ENCODE peak calls at places on chromosomes 6 and 20, in five cellular contexts. N, Z, I, G and P are unnamed samples.

GRCh38 chr20:47790032-47790965 is 5.0 kb upstream of the SULF2 start:
- DNase-seq in I (no peak), G (peak; percentile 70), N (no peak), Z (no peak), P (no peak)

GRCh38 chr6:20583447-20583806 is 49.2 kb downstream of the CDKAL1 start:
- DNase-seq in G (no peak), N (no peak), Z (no peak), I (no peak), P (no peak)

GRCh38 chr6:156395276-156395675 is 381.9 kb upstream of the ARID1B start:
- DNase-seq in N (no peak), Z (no peak), I (no peak), G (no peak), P (no peak)

GRCh38 chr6:4522453-4522852 is 253.8 kb upstream of the CDYL start:
- DNase-seq in I (no peak), Z (no peak), G (no peak), N (no peak), P (no peak)

GRCh38 chr6:106677282-106677681 is 47.9 kb downstream of the QRSL1 start:
- DNase-seq in Z (no peak), N (no peak), G (no peak), I (no peak), P (no peak)

GRCh38 chr6:99467509-99468106 is 42.5 kb upstream of the PNISR start:
- DNase-seq in Z (no peak), I (no peak), G (no peak), N (no peak), P (no peak)

GRCh38 chr6:11767458-11767857 is 11.1 kb downstream of the ADTRP start:
- DNase-seq in G (no peak), N (no peak), I (no peak), Z (no peak), P (no peak)

GRCh38 chr20:11891827-11892521 is 25.7 kb upstream of the BTBD3 start:
- DNase-seq in I (no peak), Z (no peak), N (peak; percentile 78), G (no peak), P (no peak)

GRCh38 chr6:151681426-151682059 is 125.9 kb upstream of the ESR1 start:
- DNase-seq in I (no peak), N (peak; percentile 41), G (no peak), Z (no peak), P (no peak)

GRCh38 chr6:142925575-142926110 is 19.3 kb downstream of the HIVEP2 start:
- DNase-seq in Z (no peak), G (no peak), N (no peak), I (no peak), P (no peak)

GRCh38 chr6:96302991-96303390 is 218.6 kb upstream of the UFL1 start:
- DNase-seq in G (no peak), Z (no peak), I (no peak), N (no peak), P (no peak)

GRCh38 chr20:61896058-61896961 is 169.4 kb downstream of the TAF4 start:
- DNase-seq in Z (no peak), I (no peak), G (peak; percentile 3), N (peak; percentile 40), P (no peak)

GRCh38 chr20:54167909-54168872 is 5.6 kb downstream of the CYP24A1 start:
- DNase-seq in N (no peak), Z (no peak), I (no peak), G (no peak), P (no peak)

GRCh38 chr20:4375881-4376280 is 345.8 kb upstream of the PRND start:
- DNase-seq in I (no peak), Z (peak; percentile 68), N (no peak), G (no peak), P (no peak)

GRCh38 chr6:31620586-31621319 is at the start of gene PRRC2A:
- DNase-seq in I (no peak), N (no peak), G (peak; percentile 97), Z (peak; percentile 13), P (peak; percentile 73)

GRCh38 chr20:62558779-62559178 is 83.0 kb upstream of the GATA5 start:
- DNase-seq in N (no peak), Z (no peak), G (no peak), I (no peak), P (no peak)

GRCh38 chr6:35021014-35021413 is 120.1 kb downstream of the TCP11 start:
- DNase-seq in Z (no peak), N (no peak), G (no peak), I (peak; percentile 76), P (no peak)

GRCh38 chr6:77740380-77740779 is 87.5 kb downstream of the MEI4 start:
- DNase-seq in I (no peak), Z (no peak), N (no peak), G (no peak), P (no peak)

GRCh38 chr6:153074761-153075160 is 56.3 kb downstream of the RGS17 start:
- DNase-seq in N (no peak), G (peak; percentile 11), I (no peak), Z (no peak), P (no peak)

GRCh38 chr6:76351275-76351674 is 278.8 kb upstream of the IMPG1 start:
- DNase-seq in N (no peak), G (no peak), Z (no peak), I (no peak), P (no peak)

GRCh38 chr6:4910060-4910746 is 93.6 kb downstream of the RPP40 start:
- DNase-seq in G (no peak), N (peak; percentile 59), Z (no peak), I (no peak), P (no peak)

GRCh38 chr6:56046576-56046975 is 171.2 kb upstream of the BMP5 start:
- DNase-seq in I (peak; percentile 79), G (no peak), Z (no peak), N (no peak), P (peak; percentile 67)

GRCh38 chr20:49878977-49879376 is 36.4 kb downstream of the SPATA2 start:
- DNase-seq in G (no peak), I (no peak), N (no peak), Z (no peak), P (no peak)

GRCh38 chr20:47205577-47206123 is 150.8 kb downstream of the ZMYND8 start:
- DNase-seq in Z (peak; percentile 59), I (peak; percentile 78), N (peak; percentile 71), G (peak; percentile 65), P (peak; percentile 68)

GRCh38 chr6:26199773-26200728 is 112.8 kb downstream of the HFE start:
- DNase-seq in Z (no peak), I (peak; percentile 80), N (no peak), G (no peak), P (no peak)

GRCh38 chr20:63662813-63663189 is 4.7 kb downstream of the RTEL1 start:
- DNase-seq in N (no peak), I (no peak), G (no peak), Z (no peak), P (no peak)
- TF ChIP-seq CTCF in N (no peak), I (no peak), G (no peak), Z (no peak), P (no peak)

DNA sequence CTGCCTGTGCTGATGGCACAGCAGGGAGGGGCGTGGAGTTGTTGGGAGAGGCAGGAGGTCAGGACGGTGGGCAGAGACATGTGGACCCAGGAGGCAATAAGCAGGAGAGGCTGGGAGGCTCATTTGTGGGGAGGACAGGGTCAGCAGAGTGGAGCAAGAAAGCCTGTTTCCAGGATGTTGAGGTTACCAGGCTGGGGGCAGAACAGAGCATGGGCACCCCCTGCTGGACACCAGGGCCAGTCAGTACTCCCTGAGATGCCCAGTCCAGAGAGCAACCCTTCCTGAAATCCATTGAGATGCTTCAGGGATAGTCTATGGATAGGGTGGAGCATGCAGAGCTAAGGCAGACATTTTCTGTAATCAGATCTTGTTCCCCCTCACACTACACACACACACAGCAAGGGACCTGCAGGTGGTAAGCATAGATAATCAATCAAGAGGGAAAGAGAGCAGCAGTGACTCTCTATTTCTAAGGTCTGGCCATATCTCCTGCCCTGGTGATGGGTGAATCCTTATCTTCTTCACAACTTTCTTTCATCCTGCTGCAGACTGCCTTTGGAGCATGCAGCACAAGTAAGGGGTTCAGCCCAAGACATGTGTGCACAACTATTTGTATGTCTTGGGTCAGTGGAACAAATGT is 41.7 kb downstream of the MOCS1 start:
- DNase-seq in Z (peak; percentile 36), I (peak; percentile 88), N (peak; percentile 72), G (peak; percentile 27), P (no peak)
- TF ChIP-seq CTCF in Z (peak; percentile 93), I (peak; percentile 73), N (peak; percentile 67), G (peak; percentile 91), P (no peak)

GRCh38 chr6:162854734-162855191 is 127.0 kb downstream of the PACRG start:
- DNase-seq in Z (no peak), I (no peak), N (no peak), G (no peak), P (no peak)

GRCh38 chr6:162854228-162854627 is 126.5 kb downstream of the PACRG start:
- DNase-seq in G (no peak), I (no peak), Z (no peak), N (no peak), P (no peak)

GRCh38 chr6:162857321-162857720 is 129.5 kb downstream of the PACRG start:
- DNase-seq in G (no peak), Z (no peak), N (no peak), I (no peak), P (no peak)

GRCh38 chr6:162852810-162853577 is 125.2 kb downstream of the PACRG start:
- DNase-seq in G (no peak), N (no peak), I (no peak), Z (no peak), P (no peak)

GRCh38 chr6:162856885-162857284 is 129.1 kb downstream of the PACRG start:
- DNase-seq in Z (peak; percentile 54), I (no peak), G (peak; percentile 59), N (peak; percentile 47), P (no peak)
- TF ChIP-seq CTCF in Z (peak; percentile 72), I (peak; percentile 17), G (peak; percentile 75), N (peak; percentile 59), P (no peak)

DNA sequence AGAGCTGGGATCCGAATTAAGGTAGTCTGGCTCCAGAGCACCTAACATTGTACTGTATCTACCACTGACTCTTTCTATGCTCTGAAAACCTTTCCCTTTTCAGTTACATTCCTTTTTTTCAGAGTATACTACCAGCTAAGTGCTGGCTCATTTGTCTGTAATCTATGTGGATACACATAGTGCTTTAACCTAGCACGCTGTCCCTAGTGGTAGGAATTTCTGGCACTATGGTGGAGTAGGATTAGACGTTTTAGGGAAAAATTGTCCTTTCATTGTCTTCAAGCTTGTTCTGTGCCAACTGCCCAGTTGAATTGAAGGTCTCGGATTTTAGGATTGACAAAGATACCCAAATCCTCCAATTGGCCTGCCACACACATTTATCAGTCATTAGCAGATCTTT is 259.1 kb upstream of the FERMT1 start:
- DNase-seq in I (no peak), G (no peak), Z (peak; percentile 2), N (no peak), P (no peak)
- TF ChIP-seq CTCF in I (no peak), G (peak; percentile 27), Z (peak; percentile 68), N (peak; percentile 55), P (no peak)

DNA sequence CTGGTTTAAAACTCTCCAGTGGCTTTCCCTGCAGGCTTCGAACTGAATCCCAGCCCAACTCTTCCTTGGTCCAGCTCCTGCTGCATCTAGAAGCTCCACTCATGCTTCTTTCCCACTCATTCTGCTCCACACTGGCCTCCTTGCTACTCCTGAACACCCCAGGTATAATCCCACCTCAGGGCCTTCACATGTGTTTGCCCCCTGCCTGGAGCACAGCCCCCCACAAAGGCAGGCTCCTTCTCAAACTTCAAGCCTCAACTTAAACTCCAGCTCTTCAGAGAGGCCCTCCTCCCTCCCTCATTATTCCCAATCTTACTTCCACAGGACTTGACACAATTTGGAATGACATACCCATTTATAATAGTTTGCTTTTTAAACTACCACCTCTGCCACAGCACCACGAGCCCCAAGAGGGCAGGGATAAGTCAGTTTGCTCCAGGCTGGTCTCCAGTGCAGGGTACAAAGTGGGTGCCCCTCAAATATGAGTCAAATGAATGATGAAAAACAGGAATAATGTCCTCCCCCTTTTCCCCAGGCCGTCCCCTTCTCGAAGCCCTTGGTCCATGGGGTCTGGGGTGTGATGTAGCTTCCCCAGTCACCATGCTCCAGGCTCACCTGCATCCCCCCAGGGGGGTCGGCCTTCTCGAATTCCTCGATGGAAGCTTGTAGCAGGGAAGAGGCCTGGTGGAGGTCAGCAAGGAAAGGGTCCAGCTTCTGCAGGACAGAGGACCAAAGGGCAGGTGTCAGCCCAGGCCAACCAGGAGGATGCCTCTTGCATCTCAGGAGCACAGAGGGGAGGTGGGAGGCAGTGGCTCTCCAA is 37.4 kb downstream of the KIAA1755 start:
- DNase-seq in N (no peak), I (peak; percentile 40), G (no peak), Z (no peak), P (no peak)
- TF ChIP-seq CTCF in N (no peak), I (no peak), G (no peak), Z (no peak), P (peak; percentile 71)